ENCODE peak calls at places on chromosomes 3 and 15, in nine cellular contexts. Y, O, Q, I, G, P, A, X and K are unnamed samples.

GRCh38 chr3:31896643-31897433 is 84.2 kb downstream of the OSBPL10 start:
- DNase-seq in Y (no peak), O (no peak), Q (no peak), I (no peak), G (no peak), P (no peak), A (no peak), X (no peak), K (no peak)

GRCh38 chr15:72559781-72560180 is 85.7 kb downstream of the ARIH1 start:
- DNase-seq in Y (no peak), O (no peak), Q (no peak), I (no peak), G (no peak), P (no peak), A (no peak), X (no peak), K (no peak)

GRCh38 chr15:60392986-60393811 is 4.6 kb downstream of the ANXA2 start:
- DNase-seq in Y (no peak), O (peak; percentile 81), Q (peak; percentile 71), I (peak; percentile 31), G (peak; percentile 50), P (peak; percentile 57), A (peak; percentile 84), X (peak; percentile 89), K (peak; percentile 97)

GRCh38 chr15:62067448-62068044 is 769 bp downstream of the C2CD4A start:
- DNase-seq in Y (no peak), O (peak; percentile 37), Q (peak; percentile 40), I (peak; percentile 31), G (no peak), P (peak; percentile 75), A (no peak), X (no peak), K (no peak)

GRCh38 chr3:23739536-23739935 is 66.2 kb upstream of the UBE2E1 start:
- DNase-seq in Y (no peak), O (no peak), Q (peak; percentile 36), I (no peak), G (peak; percentile 66), P (no peak), A (no peak), X (no peak), K (peak; percentile 69)

GRCh38 chr3:53258600-53259426 is 3.0 kb upstream of the TKT start:
- DNase-seq in Y (no peak), O (no peak), Q (peak; percentile 88), I (no peak), G (no peak), P (no peak), A (no peak), X (no peak), K (no peak)

GRCh38 chr3:116426036-116426435 is 19.3 kb downstream of the LSAMP start:
- DNase-seq in Y (no peak), O (no peak), Q (no peak), I (no peak), G (no peak), P (no peak), A (no peak), X (no peak), K (no peak)

GRCh38 chr15:42282344-42282743 is 9.1 kb upstream of the TMEM87A start:
- DNase-seq in Y (no peak), O (no peak), Q (no peak), I (no peak), G (no peak), P (no peak), A (no peak), X (no peak), K (no peak)

DNA sequence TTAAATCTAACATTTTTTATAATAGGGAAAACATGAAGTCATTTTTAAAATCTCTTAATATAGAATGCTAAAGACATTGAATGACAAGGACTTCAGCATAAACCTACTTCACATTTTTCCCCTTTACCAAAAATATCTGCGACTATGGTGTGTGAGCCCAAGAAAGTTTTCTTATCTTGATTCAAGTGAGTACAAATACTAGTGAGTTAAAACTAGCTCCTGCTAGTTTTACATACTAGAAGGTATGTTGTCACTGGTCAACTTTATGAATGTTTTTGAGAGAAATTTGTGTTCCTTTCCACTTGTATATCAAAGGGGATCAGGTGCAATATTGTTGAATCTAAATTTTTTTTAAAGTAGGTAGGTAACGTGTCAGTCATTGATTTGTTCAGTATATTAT is 152.4 kb upstream of the CGNL1 start:
- DNase-seq in Y (no peak), O (no peak), Q (no peak), I (no peak), G (no peak), P (no peak), A (no peak), X (no peak), K (no peak)
- H3K4me3 ChIP-seq in Y (no peak overlapping the region), O (no peak overlapping the region), Q (no peak overlapping the region), I (no peak overlapping the region), G (no peak overlapping the region), P (no peak overlapping the region), A (no peak overlapping the region), X (no peak overlapping the region), K (no peak overlapping the region)

GRCh38 chr3:17726313-17726712 is 16.1 kb downstream of the TBC1D5 start:
- DNase-seq in Y (no peak), O (no peak), Q (no peak), I (no peak), G (no peak), P (no peak), A (no peak), X (no peak), K (no peak)
- H3K4me3 ChIP-seq in Y (no peak overlapping the region), O (no peak overlapping the region), Q (no peak overlapping the region), I (no peak overlapping the region), G (no peak overlapping the region), P (no peak overlapping the region), A (no peak overlapping the region), X (no peak overlapping the region), K (no peak overlapping the region)

GRCh38 chr3:47159820-47160219 is 4.1 kb downstream of the SETD2 start:
- DNase-seq in Y (no peak), O (no peak), Q (no peak), I (no peak), G (no peak), P (no peak), A (no peak), X (no peak), K (no peak)
- H3K4me3 ChIP-seq in Y (no peak overlapping the region), O (no peak overlapping the region), Q (no peak overlapping the region), I (no peak overlapping the region), G (no peak overlapping the region), P (no peak overlapping the region), A (no peak overlapping the region), X (no peak overlapping the region), K (no peak overlapping the region)

GRCh38 chr3:30129765-30130164 is 476.6 kb upstream of the TGFBR2 start:
- DNase-seq in Y (no peak), O (no peak), Q (no peak), I (no peak), G (no peak), P (no peak), A (no peak), X (no peak), K (no peak)

GRCh38 chr3:30130391-30130790 is 476.0 kb upstream of the TGFBR2 start:
- DNase-seq in Y (no peak), O (no peak), Q (no peak), I (no peak), G (no peak), P (no peak), A (no peak), X (no peak), K (no peak)

GRCh38 chr3:30135190-30135589 is 471.2 kb upstream of the TGFBR2 start:
- DNase-seq in Y (no peak), O (no peak), Q (no peak), I (peak; percentile 21), G (no peak), P (peak; percentile 46), A (no peak), X (peak; percentile 4), K (no peak)

GRCh38 chr3:30131171-30131570 is 475.2 kb upstream of the TGFBR2 start:
- DNase-seq in Y (no peak), O (no peak), Q (no peak), I (no peak), G (no peak), P (no peak), A (no peak), X (no peak), K (no peak)
- H3K4me3 ChIP-seq in Y (no peak overlapping the region), O (no peak overlapping the region), Q (no peak overlapping the region), I (no peak overlapping the region), G (no peak overlapping the region), P (no peak overlapping the region), A (no peak overlapping the region), X (no peak overlapping the region), K (no peak overlapping the region)

DNA sequence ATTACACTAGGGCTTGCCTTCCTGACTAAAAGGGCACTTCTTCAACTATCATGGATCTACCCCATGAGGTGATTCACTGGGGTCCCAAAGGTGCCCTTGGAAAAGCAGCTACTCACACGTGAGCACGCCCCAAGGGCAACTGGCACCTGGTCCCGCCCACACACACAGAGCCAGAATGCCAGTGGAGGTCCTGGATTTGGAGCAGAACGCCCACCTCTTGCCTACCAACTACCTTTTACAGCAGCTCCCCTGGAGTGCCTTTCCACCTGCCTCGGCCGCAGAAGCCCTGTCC is 1.8 kb upstream of the CTDSPL start:
- DNase-seq in Y (no peak), O (no peak), Q (no peak), I (no peak), G (no peak), P (peak; percentile 68), A (no peak), X (no peak), K (no peak)
- H3K4me3 ChIP-seq in Y (no peak overlapping the region), O (no peak overlapping the region), Q (peak overlapping the region; percentile 66), I (peak overlapping the region; percentile 82), G (no peak overlapping the region), P (no peak overlapping the region), A (no peak overlapping the region), X (no peak overlapping the region), K (no peak overlapping the region)

GRCh38 chr15:99454941-99455795 is 110.6 kb upstream of the MEF2A start:
- DNase-seq in Y (no peak), O (peak; percentile 49), Q (peak; percentile 87), I (peak; percentile 91), G (peak; percentile 39), P (peak; percentile 96), A (peak; percentile 91), X (no peak), K (peak; percentile 93)
- H3K4me3 ChIP-seq in Y (no peak overlapping the region), O (no peak overlapping the region), Q (no peak overlapping the region), I (peak overlapping the region; percentile 29), G (no peak overlapping the region), P (no peak overlapping the region), A (peak overlapping the region; percentile 14), X (no peak overlapping the region), K (no peak overlapping the region)

DNA sequence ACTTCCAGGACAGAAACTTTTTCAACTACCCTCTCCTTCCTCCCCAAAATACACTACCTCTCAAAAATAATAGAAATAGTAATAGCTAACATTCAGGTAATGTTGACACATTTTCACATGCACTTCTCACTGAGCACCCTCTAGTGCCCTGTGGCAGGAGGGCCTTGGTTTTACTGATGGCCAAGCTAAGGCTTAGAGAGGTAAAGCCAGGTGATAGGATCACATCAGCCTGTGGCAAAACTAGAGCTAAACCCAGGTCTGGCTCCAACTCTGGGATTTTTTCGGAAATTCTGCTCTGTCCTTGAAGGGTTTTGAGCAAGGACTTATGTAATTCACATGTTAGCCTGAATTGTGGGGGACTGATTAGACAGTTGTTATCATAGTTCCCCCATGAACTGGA is 922 bp upstream of the TAMM41 start:
- DNase-seq in Y (no peak), O (no peak), Q (no peak), I (no peak), G (no peak), P (no peak), A (no peak), X (no peak), K (no peak)
- H3K4me3 ChIP-seq in Y (no peak overlapping the region), O (no peak overlapping the region), Q (no peak overlapping the region), I (peak overlapping the region; percentile 87), G (no peak overlapping the region), P (no peak overlapping the region), A (no peak overlapping the region), X (no peak overlapping the region), K (no peak overlapping the region)